ENCODE peak calls at places on chromosomes 3 and 15, in nine cellular contexts. J is adrenal gland, B is Panc1, W is PC-3, Z is MCF 10A, H is glutamatergic neuron, Y is GM13976, C is colonic mucosa, U is esophagus squamous epithelium. I is an unnamed sample.

GRCh38 chr15:91116379-91117067 is 16.5 kb downstream of the SV2B start:
- DNase-seq in Y (peak), W (no peak), B (no peak), Z (no peak), H (no peak), C (no peak), J (no peak), U (no peak), I (peak)

GRCh38 chr3:191148131-191148530 is 50.9 kb upstream of the OSTN start:
- DNase-seq in Z (peak), H (no peak), C (no peak), U (no peak), B (no peak), Y (no peak), W (no peak), J (no peak), I (no peak)

GRCh38 chr3:106457278-106458210 is 588.7 kb upstream of the CBLB start:
- DNase-seq in W (peak), H (no peak), C (no peak), B (no peak), Y (peak), Z (peak), J (no peak), U (no peak), I (no peak)

GRCh38 chr15:85742186-85742751 is 52.5 kb downstream of the KLHL25 start:
- DNase-seq in Y (no peak), H (peak), B (no peak), W (no peak), J (no peak), Z (no peak), U (no peak), C (no peak), I (no peak)

GRCh38 chr15:58257776-58258325 is 119.7 kb downstream of the AQP9 start:
- DNase-seq in C (no peak), Y (no peak), U (no peak), H (no peak), Z (no peak), J (no peak), W (no peak), B (no peak), I (no peak)

GRCh38 chr15:64461577-64462162 is 1.3 kb downstream of the ZNF609 start:
- DNase-seq in C (peak), Z (no peak), U (no peak), J (peak), W (no peak), B (no peak), Y (peak), H (peak), I (peak)

GRCh38 chr3:139292933-139293664 is 50.7 kb upstream of the MRPS22 start:
- DNase-seq in H (no peak), Z (peak), U (no peak), C (no peak), W (no peak), B (no peak), J (no peak), Y (no peak), I (peak)

GRCh38 chr15:56653082-56653481 is 80.2 kb downstream of the ZNF280D start:
- DNase-seq in C (no peak), B (no peak), U (no peak), H (no peak), J (no peak), W (no peak), Z (no peak), Y (no peak), I (no peak)

GRCh38 chr15:25711691-25712090 is 151.4 kb downstream of the ATP10A start:
- DNase-seq in Y (no peak), B (no peak), J (no peak), C (no peak), H (no peak), W (no peak), Z (no peak), U (no peak), I (no peak)

GRCh38 chr3:125163739-125164601 is 48.6 kb downstream of the SLC12A8 start:
- DNase-seq in Z (no peak), B (peak), Y (peak), J (no peak), W (peak), H (no peak), U (no peak), C (peak), I (peak)

GRCh38 chr3:37240170-37240945 is 66.0 kb upstream of the LRRFIP2 start:
- DNase-seq in J (no peak), Z (no peak), B (no peak), Y (no peak), C (no peak), W (no peak), H (no peak), U (no peak), I (no peak)

GRCh38 chr3:14150078-14150477 is 25.2 kb downstream of the TMEM43 start:
- DNase-seq in Z (no peak), H (no peak), J (no peak), W (no peak), Y (no peak), B (no peak), U (no peak), C (no peak), I (no peak)

GRCh38 chr15:39188930-39189329 is 391.9 kb upstream of the THBS1 start:
- DNase-seq in B (no peak), J (no peak), Y (no peak), C (no peak), Z (peak), U (no peak), H (no peak), W (peak), I (no peak)

GRCh38 chr3:127277591-127277990 is 10.3 kb downstream of the PRR20G start:
- DNase-seq in W (peak), U (no peak), Z (peak), B (no peak), C (no peak), J (no peak), H (no peak), Y (no peak), I (no peak)

GRCh38 chr15:75751901-75752300 is 39.3 kb upstream of the CSPG4 start:
- DNase-seq in U (no peak), H (no peak), Z (no peak), J (peak), Y (no peak), B (no peak), W (no peak), C (no peak), I (no peak)

GRCh38 chr3:18444597-18445420 is 19.7 kb upstream of the SATB1 start:
- DNase-seq in B (no peak), Z (peak), C (peak), Y (peak), U (no peak), W (peak), J (peak), H (peak), I (peak)

GRCh38 chr15:33031324-33031736 is 163.2 kb downstream of the FMN1 start:
- DNase-seq in J (no peak), C (no peak), H (no peak), B (no peak), U (no peak), W (peak), Z (peak), Y (no peak), I (no peak)

GRCh38 chr3:51668756-51669155 is 2.3 kb upstream of the TEX264 start:
- DNase-seq in Z (no peak), W (no peak), B (no peak), J (peak), H (no peak), Y (no peak), C (no peak), U (no peak), I (no peak)

GRCh38 chr15:57133127-57133968 is 214.9 kb downstream of the TCF12 start:
- DNase-seq in W (no peak), Z (no peak), B (no peak), U (no peak), Y (peak), C (no peak), J (no peak), H (peak), I (no peak)

GRCh38 chr15:70376929-70377691 is 279.4 kb upstream of the TLE3 start:
- DNase-seq in Z (peak), U (no peak), J (peak), W (no peak), B (no peak), H (peak), Y (no peak), C (no peak), I (peak)

GRCh38 chr15:81298606-81299005 is 25.3 kb downstream of the STARD5 start:
- DNase-seq in W (no peak), C (no peak), Z (no peak), Y (no peak), B (no peak), J (no peak), H (no peak), U (no peak), I (no peak)

GRCh38 chr15:81301385-81301784 is 22.6 kb downstream of the STARD5 start:
- DNase-seq in C (no peak), J (no peak), W (no peak), H (no peak), Z (no peak), Y (no peak), U (no peak), B (no peak), I (no peak)

GRCh38 chr15:81301815-81302399 is 22.0 kb downstream of the STARD5 start:
- DNase-seq in J (no peak), B (no peak), Z (no peak), W (no peak), Y (peak), U (no peak), C (no peak), H (no peak), I (no peak)

GRCh38 chr15:81297580-81298575 is 26.1 kb downstream of the STARD5 start:
- DNase-seq in B (no peak), J (no peak), C (no peak), Y (no peak), Z (peak), U (no peak), H (no peak), W (peak), I (no peak)

GRCh38 chr15:81299630-81300273 is 24.2 kb downstream of the STARD5 start:
- DNase-seq in H (no peak), Z (no peak), J (no peak), Y (no peak), C (no peak), B (no peak), U (no peak), W (no peak), I (no peak)
- TF ChIP-seq CTCF in H (no peak), Z (no peak), J (no peak), Y (no peak), C (no peak), B (no peak), U (no peak), W (no peak), I (no peak)

GRCh38 chr3:30320392-30320791 is 286.0 kb upstream of the TGFBR2 start:
- DNase-seq in Y (no peak), U (no peak), B (no peak), Z (no peak), H (no peak), C (no peak), W (no peak), J (no peak), I (no peak)

GRCh38 chr3:30321065-30321464 is 285.3 kb upstream of the TGFBR2 start:
- DNase-seq in C (no peak), W (no peak), H (no peak), Z (no peak), J (no peak), B (no peak), Y (no peak), U (no peak), I (no peak)

GRCh38 chr3:30315452-30315851 is 290.9 kb upstream of the TGFBR2 start:
- DNase-seq in W (no peak), B (no peak), Y (no peak), C (no peak), J (no peak), Z (no peak), H (no peak), U (no peak), I (no peak)

GRCh38 chr3:30318110-30318509 is 288.3 kb upstream of the TGFBR2 start:
- DNase-seq in H (no peak), J (no peak), C (no peak), B (no peak), Y (no peak), W (no peak), U (no peak), Z (no peak), I (no peak)

DNA sequence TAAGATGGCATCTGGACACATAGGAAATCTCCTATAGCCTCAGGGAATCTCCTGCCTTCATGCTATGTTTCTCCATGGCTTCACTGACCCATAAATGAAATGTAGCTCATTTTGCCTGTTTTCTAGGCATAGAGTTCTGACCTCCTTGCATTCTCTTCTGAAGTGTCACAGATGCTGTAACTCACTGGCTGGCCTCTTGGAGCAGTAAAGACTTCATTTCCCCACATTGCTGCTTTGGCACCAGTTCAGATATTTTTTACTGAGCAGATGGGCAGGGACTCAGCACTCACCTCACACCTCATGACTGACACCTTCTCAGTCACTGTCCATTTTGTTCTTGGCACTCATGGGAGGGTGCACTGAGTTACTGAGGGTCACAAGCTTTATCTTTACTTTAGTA is 286.7 kb upstream of the TGFBR2 start:
- DNase-seq in W (peak), J (peak), C (peak), H (no peak), Z (peak), B (no peak), Y (no peak), U (no peak), I (peak)
- TF ChIP-seq CTCF in W (peak), J (peak), C (peak), H (no peak), Z (peak), B (peak), Y (no peak), U (peak), I (peak)

GRCh38 chr15:48828906-48829305 is 18.0 kb upstream of the CEP152 start:
- DNase-seq in Y (no peak), J (no peak), U (no peak), C (no peak), B (no peak), Z (no peak), W (no peak), H (no peak), I (no peak)

GRCh38 chr15:48823706-48824105 is 12.8 kb upstream of the CEP152 start:
- DNase-seq in H (no peak), U (no peak), J (no peak), B (no peak), Z (no peak), C (no peak), W (no peak), Y (no peak), I (no peak)

GRCh38 chr15:48825075-48825474 is 14.2 kb upstream of the CEP152 start:
- DNase-seq in Y (no peak), H (no peak), J (no peak), C (no peak), B (no peak), W (no peak), U (no peak), Z (no peak), I (no peak)

GRCh38 chr15:48823237-48823636 is 12.4 kb upstream of the CEP152 start:
- DNase-seq in U (no peak), J (no peak), W (no peak), C (no peak), B (no peak), Z (no peak), H (no peak), Y (no peak), I (no peak)
- TF ChIP-seq CTCF in U (no peak), J (no peak), W (no peak), C (no peak), B (no peak), Z (no peak), H (no peak), Y (no peak), I (no peak)

GRCh38 chr15:93166675-93167074 is 77.7 kb upstream of the RGMA start:
- DNase-seq in H (no peak), B (no peak), Z (no peak), C (no peak), W (no peak), Y (no peak), U (no peak), J (no peak), I (no peak)
- TF ChIP-seq CTCF in H (no peak), B (no peak), Z (no peak), C (no peak), W (no peak), Y (no peak), U (no peak), J (no peak), I (no peak)